ENCODE peak calls at places on chromosomes 1 and 21, in seven cellular contexts. One of them, this sample, is unnamed.

GRCh38 chr1:3905266-3905952 is 5.3 kb upstream of the C1orf174 start:
- DNase-seq in astrocyte of the spinal cord: no peak
- DNase-seq in aorta: peak
- DNase-seq in COLO829: no peak
- DNase-seq in germinal center: no peak
- DNase-seq in GM03348: no peak
- DNase-seq in RWPE1: no peak
- DNase-seq in this sample: no peak

GRCh38 chr1:222284466-222284865 is 263.4 kb downstream of the HHIPL2 start:
- DNase-seq in astrocyte of the spinal cord: no peak
- DNase-seq in aorta: no peak
- DNase-seq in COLO829: no peak
- DNase-seq in germinal center: no peak
- DNase-seq in GM03348: no peak
- DNase-seq in RWPE1: no peak
- DNase-seq in this sample: no peak

GRCh38 chr1:42713293-42713692 is 26.7 kb downstream of the CLDN19 start:
- DNase-seq in astrocyte of the spinal cord: no peak
- DNase-seq in aorta: no peak
- DNase-seq in COLO829: no peak
- DNase-seq in germinal center: no peak
- DNase-seq in GM03348: no peak
- DNase-seq in RWPE1: no peak
- DNase-seq in this sample: no peak

GRCh38 chr1:16077430-16078245 is 4.2 kb upstream of the FAM131C start:
- DNase-seq in astrocyte of the spinal cord: peak
- DNase-seq in aorta: no peak
- DNase-seq in COLO829: no peak
- DNase-seq in germinal center: no peak
- DNase-seq in GM03348: no peak
- DNase-seq in RWPE1: no peak
- DNase-seq in this sample: no peak

GRCh38 chr1:59076612-59077011 is 220.3 kb upstream of the FGGY start:
- DNase-seq in astrocyte of the spinal cord: peak
- DNase-seq in aorta: no peak
- DNase-seq in COLO829: no peak
- DNase-seq in germinal center: no peak
- DNase-seq in GM03348: peak
- DNase-seq in RWPE1: peak
- DNase-seq in this sample: peak

GRCh38 chr1:226601456-226601855 is 52.9 kb downstream of the STUM start:
- DNase-seq in astrocyte of the spinal cord: no peak
- DNase-seq in aorta: peak
- DNase-seq in COLO829: no peak
- DNase-seq in germinal center: no peak
- DNase-seq in GM03348: no peak
- DNase-seq in RWPE1: no peak
- DNase-seq in this sample: no peak

GRCh38 chr1:18300376-18300775 is 180.4 kb upstream of the KLHDC7A start:
- DNase-seq in astrocyte of the spinal cord: no peak
- DNase-seq in aorta: no peak
- DNase-seq in COLO829: no peak
- DNase-seq in germinal center: no peak
- DNase-seq in GM03348: no peak
- DNase-seq in RWPE1: no peak
- DNase-seq in this sample: no peak

GRCh38 chr1:247357062-247357780 is 25.6 kb upstream of the ZNF496 start:
- DNase-seq in astrocyte of the spinal cord: no peak
- DNase-seq in aorta: no peak
- DNase-seq in COLO829: no peak
- DNase-seq in germinal center: no peak
- DNase-seq in GM03348: no peak
- DNase-seq in RWPE1: no peak
- DNase-seq in this sample: peak

GRCh38 chr1:14777516-14778506 is 179.3 kb downstream of the KAZN start:
- DNase-seq in astrocyte of the spinal cord: no peak
- DNase-seq in aorta: no peak
- DNase-seq in COLO829: no peak
- DNase-seq in germinal center: no peak
- DNase-seq in GM03348: no peak
- DNase-seq in RWPE1: no peak
- DNase-seq in this sample: no peak

GRCh38 chr1:8660455-8660854 is 157.0 kb downstream of the RERE start:
- DNase-seq in astrocyte of the spinal cord: peak
- DNase-seq in aorta: peak
- DNase-seq in COLO829: no peak
- DNase-seq in germinal center: no peak
- DNase-seq in GM03348: peak
- DNase-seq in RWPE1: peak
- DNase-seq in this sample: peak

GRCh38 chr1:80582980-80583379 is 1217.8 kb upstream of the ADGRL2 start:
- DNase-seq in astrocyte of the spinal cord: peak
- DNase-seq in aorta: no peak
- DNase-seq in COLO829: no peak
- DNase-seq in germinal center: no peak
- DNase-seq in GM03348: no peak
- DNase-seq in RWPE1: no peak
- DNase-seq in this sample: no peak

GRCh38 chr1:6459850-6460265 is 6.1 kb downstream of the TNFRSF25 start:
- DNase-seq in astrocyte of the spinal cord: no peak
- DNase-seq in aorta: no peak
- DNase-seq in COLO829: no peak
- DNase-seq in germinal center: no peak
- DNase-seq in GM03348: no peak
- DNase-seq in RWPE1: no peak
- DNase-seq in this sample: no peak

GRCh38 chr1:169100208-169100882 is 6.1 kb upstream of the ATP1B1 start:
- DNase-seq in astrocyte of the spinal cord: no peak
- DNase-seq in aorta: no peak
- DNase-seq in COLO829: no peak
- DNase-seq in germinal center: no peak
- DNase-seq in GM03348: no peak
- DNase-seq in RWPE1: no peak
- DNase-seq in this sample: no peak

GRCh38 chr1:159856576-159856975 is 5.9 kb downstream of the VSIG8 start:
- DNase-seq in astrocyte of the spinal cord: peak
- DNase-seq in aorta: no peak
- DNase-seq in COLO829: no peak
- DNase-seq in germinal center: no peak
- DNase-seq in GM03348: no peak
- DNase-seq in RWPE1: no peak
- DNase-seq in this sample: no peak

GRCh38 chr1:183685112-183685713 is 32.1 kb upstream of the APOBEC4 start:
- DNase-seq in astrocyte of the spinal cord: peak
- DNase-seq in aorta: no peak
- DNase-seq in COLO829: peak
- DNase-seq in germinal center: peak
- DNase-seq in GM03348: peak
- DNase-seq in RWPE1: peak
- DNase-seq in this sample: peak

GRCh38 chr1:85358702-85359438 is 82.4 kb upstream of the BCL10 start:
- DNase-seq in astrocyte of the spinal cord: no peak
- DNase-seq in aorta: no peak
- DNase-seq in COLO829: no peak
- DNase-seq in germinal center: no peak
- DNase-seq in GM03348: no peak
- DNase-seq in RWPE1: no peak
- DNase-seq in this sample: no peak

GRCh38 chr1:232725303-232726047 is 79.7 kb upstream of the MAP10 start:
- DNase-seq in astrocyte of the spinal cord: no peak
- DNase-seq in aorta: no peak
- DNase-seq in COLO829: no peak
- DNase-seq in germinal center: no peak
- DNase-seq in GM03348: no peak
- DNase-seq in RWPE1: no peak
- DNase-seq in this sample: no peak

GRCh38 chr1:205124726-205125125 is 2.9 kb upstream of the RBBP5 start:
- DNase-seq in astrocyte of the spinal cord: no peak
- DNase-seq in aorta: no peak
- DNase-seq in COLO829: no peak
- DNase-seq in germinal center: peak
- DNase-seq in GM03348: no peak
- DNase-seq in RWPE1: no peak
- DNase-seq in this sample: no peak

GRCh38 chr1:153886127-153886526 is 36.6 kb downstream of the GATAD2B start:
- DNase-seq in astrocyte of the spinal cord: no peak
- DNase-seq in aorta: no peak
- DNase-seq in COLO829: no peak
- DNase-seq in germinal center: no peak
- DNase-seq in GM03348: no peak
- DNase-seq in RWPE1: no peak
- DNase-seq in this sample: no peak

GRCh38 chr1:96596226-96596625 is 125.4 kb upstream of the PTBP2 start:
- DNase-seq in astrocyte of the spinal cord: peak
- DNase-seq in aorta: no peak
- DNase-seq in COLO829: peak
- DNase-seq in germinal center: peak
- DNase-seq in GM03348: peak
- DNase-seq in RWPE1: peak
- DNase-seq in this sample: peak

GRCh38 chr21:31837613-31838390 is 35.0 kb upstream of the HUNK start:
- DNase-seq in astrocyte of the spinal cord: no peak
- DNase-seq in aorta: no peak
- DNase-seq in COLO829: no peak
- DNase-seq in germinal center: peak
- DNase-seq in GM03348: no peak
- DNase-seq in RWPE1: no peak
- DNase-seq in this sample: no peak

GRCh38 chr1:162185299-162185698 is 115.8 kb downstream of the NOS1AP start:
- DNase-seq in astrocyte of the spinal cord: peak
- DNase-seq in aorta: no peak
- DNase-seq in COLO829: no peak
- DNase-seq in germinal center: no peak
- DNase-seq in GM03348: no peak
- DNase-seq in RWPE1: no peak
- DNase-seq in this sample: no peak

GRCh38 chr1:230236951-230237350 is 169.9 kb downstream of the GALNT2 start:
- DNase-seq in astrocyte of the spinal cord: no peak
- DNase-seq in aorta: no peak
- DNase-seq in COLO829: no peak
- DNase-seq in germinal center: no peak
- DNase-seq in GM03348: no peak
- DNase-seq in RWPE1: no peak
- DNase-seq in this sample: no peak

GRCh38 chr1:35605071-35605881 is 32.2 kb downstream of the TFAP2E start:
- DNase-seq in astrocyte of the spinal cord: peak
- DNase-seq in aorta: no peak
- DNase-seq in COLO829: peak
- DNase-seq in germinal center: no peak
- DNase-seq in GM03348: no peak
- DNase-seq in RWPE1: no peak
- DNase-seq in this sample: no peak

GRCh38 chr1:165516469-165516868 is 27.3 kb upstream of the LRRC52 start:
- DNase-seq in astrocyte of the spinal cord: no peak
- DNase-seq in aorta: no peak
- DNase-seq in COLO829: no peak
- DNase-seq in germinal center: no peak
- DNase-seq in GM03348: no peak
- DNase-seq in RWPE1: no peak
- DNase-seq in this sample: no peak

GRCh38 chr1:3312894-3313578 is 141.4 kb upstream of the ARHGEF16 start:
- DNase-seq in astrocyte of the spinal cord: peak
- DNase-seq in aorta: peak
- DNase-seq in COLO829: peak
- DNase-seq in germinal center: no peak
- DNase-seq in GM03348: peak
- DNase-seq in RWPE1: peak
- DNase-seq in this sample: peak

GRCh38 chr1:202811296-202812175 is 782 bp downstream of the PCAT6 start:
- DNase-seq in astrocyte of the spinal cord: no peak
- DNase-seq in aorta: no peak
- DNase-seq in COLO829: no peak
- DNase-seq in germinal center: peak
- DNase-seq in GM03348: peak
- DNase-seq in RWPE1: no peak
- DNase-seq in this sample: peak

GRCh38 chr1:116329524-116330341 is 43.3 kb upstream of the ATP1A1 start:
- DNase-seq in astrocyte of the spinal cord: no peak
- DNase-seq in aorta: no peak
- DNase-seq in COLO829: peak
- DNase-seq in germinal center: no peak
- DNase-seq in GM03348: no peak
- DNase-seq in RWPE1: no peak
- DNase-seq in this sample: no peak

GRCh38 chr1:121522061-121522759 is 337.4 kb downstream of the SRGAP2C start:
- DNase-seq in astrocyte of the spinal cord: no peak
- DNase-seq in aorta: no peak
- DNase-seq in COLO829: no peak
- DNase-seq in germinal center: no peak
- DNase-seq in GM03348: no peak
- DNase-seq in RWPE1: no peak
- DNase-seq in this sample: no peak

GRCh38 chr1:58780586-58781452 is 3.0 kb downstream of the JUN start:
- DNase-seq in astrocyte of the spinal cord: peak
- DNase-seq in aorta: no peak
- DNase-seq in COLO829: no peak
- DNase-seq in germinal center: no peak
- DNase-seq in GM03348: peak
- DNase-seq in RWPE1: no peak
- DNase-seq in this sample: no peak

GRCh38 chr1:92990828-92991227 is 29.6 kb upstream of the DIPK1A start:
- DNase-seq in astrocyte of the spinal cord: no peak
- DNase-seq in aorta: no peak
- DNase-seq in COLO829: no peak
- DNase-seq in germinal center: no peak
- DNase-seq in GM03348: no peak
- DNase-seq in RWPE1: no peak
- DNase-seq in this sample: no peak

GRCh38 chr1:211574705-211575104 is 4.3 kb downstream of the SLC30A1 start:
- DNase-seq in astrocyte of the spinal cord: peak
- DNase-seq in aorta: no peak
- DNase-seq in COLO829: peak
- DNase-seq in germinal center: no peak
- DNase-seq in GM03348: no peak
- DNase-seq in RWPE1: peak
- DNase-seq in this sample: no peak

GRCh38 chr1:9282436-9282955 is 10.2 kb upstream of the SPSB1 start:
- DNase-seq in astrocyte of the spinal cord: no peak
- DNase-seq in aorta: peak
- DNase-seq in COLO829: no peak
- DNase-seq in germinal center: no peak
- DNase-seq in GM03348: no peak
- DNase-seq in RWPE1: no peak
- DNase-seq in this sample: no peak

GRCh38 chr1:6123816-6124215 is 56.3 kb downstream of the CHD5 start:
- DNase-seq in astrocyte of the spinal cord: no peak
- DNase-seq in aorta: peak
- DNase-seq in COLO829: no peak
- DNase-seq in germinal center: no peak
- DNase-seq in GM03348: no peak
- DNase-seq in RWPE1: no peak
- DNase-seq in this sample: no peak

GRCh38 chr1:121445677-121446076 is 260.9 kb downstream of the SRGAP2C start:
- DNase-seq in astrocyte of the spinal cord: no peak
- DNase-seq in aorta: no peak
- DNase-seq in COLO829: no peak
- DNase-seq in germinal center: no peak
- DNase-seq in GM03348: no peak
- DNase-seq in RWPE1: no peak
- DNase-seq in this sample: no peak

GRCh38 chr21:25421327-25422028 is 185.8 kb downstream of the MRPL39 start:
- DNase-seq in astrocyte of the spinal cord: peak
- DNase-seq in aorta: no peak
- DNase-seq in COLO829: peak
- DNase-seq in germinal center: peak
- DNase-seq in GM03348: peak
- DNase-seq in RWPE1: no peak
- DNase-seq in this sample: no peak

This sample was measured in hepatic stellate cell.